ENCODE peak calls at places on chromosome 2, in nine cellular contexts. U is GM12865, T is EL, Q is cardiac fibroblast, P is PC-3, A is PC-9, I is foreskin keratinocyte, S is SK-N-SH, Y is HFF-Myc. M is an unnamed sample.

GRCh38 chr2:152369176-152369860 is 34.3 kb downstream of the FMNL2 start:
- DNase-seq in U (no peak), T (peak), Q (peak), P (no peak), A (no peak), I (no peak), S (no peak), Y (peak), M (no peak)

GRCh38 chr2:9813312-9814128 is 29.8 kb upstream of the TAF1B start:
- DNase-seq in U (peak), T (peak), Q (peak), P (peak), A (peak), I (no peak), S (peak), Y (no peak), M (peak)

GRCh38 chr2:10846110-10846861 is 33.7 kb upstream of the PDIA6 start:
- DNase-seq in U (no peak), T (no peak), Q (no peak), P (no peak), A (no peak), I (no peak), S (no peak), Y (no peak), M (no peak)

GRCh38 chr2:62036761-62037250 is 131.3 kb downstream of the COMMD1 start:
- DNase-seq in U (no peak), T (no peak), Q (no peak), P (no peak), A (no peak), I (no peak), S (no peak), Y (no peak), M (no peak)

GRCh38 chr2:43057742-43058706 is 168.4 kb downstream of the ZFP36L2 start:
- DNase-seq in U (no peak), T (no peak), Q (no peak), P (no peak), A (no peak), I (no peak), S (no peak), Y (no peak), M (no peak)

GRCh38 chr2:123456416-123456815 is 568.7 kb upstream of the CNTNAP5 start:
- DNase-seq in U (no peak), T (no peak), Q (no peak), P (no peak), A (no peak), I (no peak), S (no peak), Y (no peak), M (no peak)

GRCh38 chr2:182228741-182229140 is 198.1 kb downstream of the PDE1A start:
- DNase-seq in U (no peak), T (peak), Q (no peak), P (peak), A (no peak), I (no peak), S (no peak), Y (no peak), M (no peak)

GRCh38 chr2:16664052-16664731 is 1.4 kb downstream of the CYRIA start:
- DNase-seq in U (peak), T (no peak), Q (peak), P (no peak), A (no peak), I (no peak), S (peak), Y (no peak), M (peak)

GRCh38 chr2:18412980-18413793 is 147.3 kb downstream of the RDH14 start:
- DNase-seq in U (no peak), T (peak), Q (peak), P (peak), A (no peak), I (no peak), S (no peak), Y (no peak), M (no peak)

M was measured in MV-4-11.